ENCODE peak calls at places on chromosome 18, in four cellular contexts. D is fibroblast of lung; J is CD8-positive, alpha-beta T cell; T is neuronal stem cell. N is an unnamed sample. For H3K4me1, the result is how much of the 10 kb centered on the place peaks cover.

GRCh38 chr18:9876523-9876866 is 9.3 kb upstream of the TXNDC2 start:
- DNase-seq in D (no peak), T (no peak), J (no peak), N (no peak)

GRCh38 chr18:48761582-48761981 is 189.2 kb downstream of the SMAD7 start:
- DNase-seq in J (no peak), D (no peak), T (no peak), N (no peak)

GRCh38 chr18:40531061-40531460 is 1424.0 kb upstream of the PIK3C3 start:
- DNase-seq in J (no peak), D (no peak), T (no peak), N (no peak)

GRCh38 chr18:7567487-7568425 is 640 bp downstream of the PTPRM start:
- DNase-seq in T (peak), D (peak), J (no peak), N (peak)

GRCh38 chr18:49524951-49525350 is 36.9 kb upstream of the LIPG start:
- DNase-seq in D (no peak), J (no peak), T (no peak), N (no peak)

GRCh38 chr18:68662779-68663178 is 52.1 kb downstream of the TMX3 start:
- DNase-seq in J (no peak), T (no peak), D (peak), N (no peak)

GRCh38 chr18:6406910-6407470 is 7.7 kb downstream of the L3MBTL4 start:
- DNase-seq in T (no peak), J (no peak), D (no peak), N (no peak)

GRCh38 chr18:23259701-23260661 is 124.7 kb downstream of the CABLES1 start:
- DNase-seq in T (peak), D (peak), J (peak), N (peak)

GRCh38 chr18:29083545-29083944 is 906.6 kb upstream of the CDH2 start:
- DNase-seq in D (no peak), T (no peak), J (no peak), N (peak)

GRCh38 chr18:4035521-4035920 is 419.6 kb downstream of the DLGAP1 start:
- DNase-seq in D (peak), J (no peak), T (no peak), N (no peak)

GRCh38 chr18:72107647-72108046 is 436.5 kb downstream of the CBLN2 start:
- DNase-seq in D (peak), T (peak), J (no peak), N (no peak)

GRCh38 chr18:41113885-41114482 is 841.0 kb upstream of the PIK3C3 start:
- DNase-seq in T (no peak), D (peak), J (no peak), N (no peak)

GRCh38 chr18:3048121-3048520 is 35.2 kb upstream of the LPIN2 start:
- DNase-seq in T (no peak), J (no peak), D (no peak), N (no peak)

GRCh38 chr18:79283341-79283879 is 112.3 kb upstream of the NFATC1 start:
- DNase-seq in J (no peak), T (no peak), D (no peak), N (no peak)

GRCh38 chr18:79208882-79209281 is 139.7 kb downstream of the ATP9B start:
- DNase-seq in J (no peak), T (no peak), D (no peak), N (no peak)

GRCh38 chr18:79949571-79950439 is 1.6 kb downstream of the SLC66A2 start:
- DNase-seq in J (no peak), D (no peak), T (no peak), N (peak)

GRCh38 chr18:51021226-51021965 is 8.6 kb upstream of the SMAD4 start:
- DNase-seq in T (no peak), D (no peak), J (no peak), N (no peak)

GRCh38 chr18:42941860-42942259 is 173.6 kb downstream of the RIT2 start:
- DNase-seq in T (no peak), J (no peak), D (no peak), N (no peak)

GRCh38 chr18:11767935-11768334 is 78.9 kb downstream of the GNAL start:
- DNase-seq in J (no peak), T (no peak), D (peak), N (no peak)

GRCh38 chr18:56307354-56307753 is 331.0 kb downstream of the TXNL1 start:
- DNase-seq in D (no peak), T (no peak), J (no peak), N (no peak)

GRCh38 chr18:56306793-56307192 is 331.6 kb downstream of the TXNL1 start:
- DNase-seq in J (no peak), T (no peak), D (no peak), N (no peak)

GRCh38 chr18:56312554-56312953 is 325.8 kb downstream of the TXNL1 start:
- DNase-seq in D (no peak), T (no peak), J (no peak), N (no peak)

GRCh38 chr18:56307771-56308170 is 330.6 kb downstream of the TXNL1 start:
- DNase-seq in J (no peak), D (no peak), T (no peak), N (no peak)

DNA sequence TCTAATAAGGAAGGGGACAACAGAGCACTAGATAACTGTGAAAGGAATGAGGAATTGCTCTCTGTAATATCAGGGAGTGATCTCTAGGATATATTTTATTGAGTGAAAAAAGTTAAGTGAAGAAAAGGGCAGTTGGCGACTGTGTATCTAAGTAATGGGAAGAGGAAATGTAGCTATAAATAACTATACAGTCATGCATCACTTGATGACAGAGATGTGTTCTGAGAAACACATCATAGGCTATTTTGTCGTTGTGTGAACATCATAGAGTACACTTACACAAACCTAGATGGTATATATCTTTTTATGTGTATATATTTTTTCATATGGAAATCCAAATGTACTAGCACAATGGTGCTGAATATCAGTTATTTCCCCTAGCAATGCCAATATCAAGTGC is 329.3 kb downstream of the TXNL1 start:
- DNase-seq in T (no peak), D (peak), J (no peak), N (no peak)
- H3K4me1 ChIP-seq in T (under half), D (under half), J (under half), N (under half)

DNA sequence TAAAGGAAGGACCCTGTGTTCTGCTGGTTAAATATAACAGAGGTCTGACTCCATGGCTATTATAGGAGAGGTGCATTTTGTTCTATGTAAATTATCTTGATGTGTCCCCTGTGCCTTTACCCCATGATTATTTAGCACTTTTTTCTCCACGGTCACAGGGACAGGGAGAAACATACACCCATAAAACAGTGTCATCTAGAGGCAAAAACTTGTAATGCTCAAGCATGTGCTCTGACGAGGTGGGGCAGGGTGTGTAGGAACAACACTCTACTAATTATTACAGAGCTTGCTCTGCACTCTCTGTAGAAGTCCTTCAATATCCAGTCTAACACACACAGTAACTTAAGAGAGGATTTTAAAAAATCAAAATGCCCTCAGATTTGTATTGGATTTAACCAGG is 187.9 kb downstream of the NEDD4L start:
- DNase-seq in D (no peak), T (no peak), J (no peak), N (no peak)
- H3K4me1 ChIP-seq in D (under half), T (under half), J (under half), N (under half)

GRCh38 chr18:12993439-12993838 is 2.3 kb downstream of the CEP192 start:
- DNase-seq in J (no peak), D (no peak), T (no peak), N (no peak)
- H3K4me1 ChIP-seq in J (under half), D (under half), T (under half), N (under half)

GRCh38 chr18:74063552-74063951 is 84.1 kb downstream of the FBXO15 start:
- DNase-seq in T (no peak), J (no peak), D (no peak), N (no peak)
- H3K4me1 ChIP-seq in T (under half), J (under half), D (under half), N (under half)

GRCh38 chr18:44723366-44723765 is 42.7 kb downstream of the SETBP1 start:
- DNase-seq in D (no peak), J (no peak), T (no peak), N (no peak)

GRCh38 chr18:44723973-44724778 is 43.5 kb downstream of the SETBP1 start:
- DNase-seq in J (no peak), D (no peak), T (no peak), N (no peak)

GRCh38 chr18:44729631-44730101 is 49.0 kb downstream of the SETBP1 start:
- DNase-seq in T (no peak), D (peak), J (peak), N (no peak)

GRCh38 chr18:44727291-44727690 is 46.6 kb downstream of the SETBP1 start:
- DNase-seq in J (no peak), T (no peak), D (no peak), N (no peak)

DNA sequence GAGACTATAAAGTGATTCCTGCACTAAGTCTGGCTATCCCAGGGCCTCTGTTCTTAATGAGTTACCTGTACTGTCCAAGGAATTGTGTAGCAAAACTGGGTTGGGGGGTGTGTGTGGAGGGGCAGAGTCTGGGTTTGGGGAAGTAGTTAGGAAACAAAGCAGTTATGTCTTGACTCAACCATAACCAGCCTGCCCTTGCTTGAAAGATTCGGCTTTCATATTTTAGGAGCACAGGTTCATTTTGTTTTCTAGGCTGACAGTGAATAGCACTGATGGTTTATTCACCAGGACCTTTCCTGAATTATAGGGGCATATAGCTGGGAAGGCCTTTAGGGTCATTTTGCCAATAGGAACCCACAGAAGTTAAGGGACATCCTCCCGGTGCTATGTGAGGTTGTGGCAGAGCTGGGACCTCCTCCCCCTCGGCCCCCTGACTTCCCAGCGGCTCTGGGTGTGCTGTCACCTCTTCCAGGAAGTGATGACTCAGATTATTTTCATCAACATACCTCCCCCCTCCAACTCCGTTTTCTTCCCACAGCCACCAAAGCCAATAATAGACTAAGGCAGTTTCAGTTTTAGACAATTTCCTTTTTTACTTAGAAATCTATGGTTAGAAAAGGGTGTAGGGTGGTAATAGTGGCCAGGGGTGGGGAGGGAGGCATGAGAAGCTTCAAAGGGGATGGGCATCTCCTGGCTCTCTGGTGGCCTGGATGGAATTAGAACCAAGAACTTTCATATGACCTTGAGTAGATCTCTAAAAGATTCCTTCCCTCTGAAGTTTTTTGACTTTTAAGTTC is 44.8 kb downstream of the SETBP1 start:
- DNase-seq in T (no peak), J (peak), D (peak), N (peak)
- H3K4me1 ChIP-seq in T (under half), J (under half), D (under half), N (under half)

GRCh38 chr18:58270396-58270795 is 226.4 kb downstream of the NEDD4L start:
- DNase-seq in D (no peak), J (no peak), T (no peak), N (no peak)

GRCh38 chr18:58269931-58270330 is 225.9 kb downstream of the NEDD4L start:
- DNase-seq in D (peak), T (no peak), J (no peak), N (no peak)

GRCh38 chr18:58272779-58273500 is 228.9 kb downstream of the NEDD4L start:
- DNase-seq in T (no peak), D (peak), J (peak), N (no peak)

GRCh38 chr18:58271770-58272169 is 227.7 kb downstream of the NEDD4L start:
- DNase-seq in J (no peak), D (no peak), T (no peak), N (no peak)

GRCh38 chr18:58272209-58272608 is 228.2 kb downstream of the NEDD4L start:
- DNase-seq in T (no peak), D (no peak), J (no peak), N (no peak)
- H3K4me1 ChIP-seq in T (under half), D (under half), J (under half), N (under half)

DNA sequence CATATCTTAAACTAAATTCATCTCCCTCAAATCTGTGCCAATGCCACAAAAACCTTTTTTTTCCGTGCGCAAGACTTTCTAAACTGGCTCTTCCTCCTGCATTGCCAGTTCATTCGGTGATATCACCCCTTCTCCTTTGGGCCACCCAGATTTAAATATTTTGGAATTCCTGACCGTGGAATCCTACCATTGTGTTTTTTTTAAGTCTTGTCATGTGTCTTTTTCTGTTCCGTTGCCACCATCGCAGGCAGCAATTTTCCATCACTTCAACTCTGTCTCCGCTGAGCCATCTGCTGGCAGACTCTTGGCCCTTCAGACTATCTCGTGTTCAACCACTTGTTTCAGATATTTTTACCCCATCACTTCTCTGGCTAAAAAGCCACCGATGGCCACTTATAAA is 76.9 kb upstream of the ZNF532 start:
- DNase-seq in J (no peak), D (peak), T (no peak), N (no peak)
- H3K4me1 ChIP-seq in J (under half), D (under half), T (under half), N (under half)

GRCh38 chr18:77054288-77054605 is 78.3 kb downstream of the MBP start:
- DNase-seq in T (no peak), J (no peak), D (no peak), N (no peak)

GRCh38 chr18:77051581-77052296 is 80.8 kb downstream of the MBP start:
- DNase-seq in D (no peak), T (no peak), J (no peak), N (no peak)

GRCh38 chr18:77052656-77053309 is 79.8 kb downstream of the MBP start:
- DNase-seq in J (no peak), D (no peak), T (no peak), N (no peak)

GRCh38 chr18:77053616-77054287 is 78.8 kb downstream of the MBP start:
- DNase-seq in D (no peak), T (no peak), J (no peak), N (no peak)

DNA sequence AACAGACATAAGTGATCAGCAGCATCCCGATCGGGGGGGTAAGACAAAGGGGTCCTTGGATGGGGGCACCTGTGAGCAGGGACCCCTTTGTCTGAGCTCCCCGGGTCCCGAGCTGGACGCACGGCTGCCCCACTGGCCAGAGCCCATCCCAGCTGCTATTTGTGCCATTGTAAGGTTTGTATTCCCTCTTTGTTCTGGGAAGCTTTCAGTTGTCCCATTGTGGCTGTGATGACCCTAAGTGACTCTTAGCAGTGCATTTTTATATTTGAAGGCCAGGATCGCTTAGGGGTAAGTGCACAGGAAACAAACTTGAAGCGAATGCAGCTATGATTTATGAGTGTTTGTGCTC is 80.3 kb downstream of the MBP start:
- DNase-seq in J (no peak), D (no peak), T (no peak), N (no peak)
- H3K4me1 ChIP-seq in J (half or more), D (under half), T (under half), N (under half)

N was measured in tibial artery.